ENCODE peak calls at places on chromosomes 1 and 21, in ten cellular contexts. X is astrocyte of the spinal cord, D is keratinocyte, I is heart right ventricle, S is AG04449, P is upper lobe of right lung, B is colonic mucosa, O is OCI-LY7, A is AG04450, F is lower leg skin. G is an unnamed sample.

GRCh38 chr1:205284420-205285144 is 37.0 kb downstream of the NUAK2 start:
- DNase-seq in I (peak), D (peak), P (peak), B (peak), A (peak), S (peak), F (peak), O (peak), X (peak), G (peak)

GRCh38 chr1:192706936-192707335 is 71.0 kb downstream of the RGS13 start:
- DNase-seq in F (no peak), S (no peak), A (no peak), B (no peak), I (no peak), P (no peak), O (no peak), D (no peak), X (peak), G (no peak)

GRCh38 chr1:116066868-116067563 is 44.2 kb upstream of the MAB21L3 start:
- DNase-seq in B (no peak), A (no peak), O (no peak), S (peak), X (peak), D (no peak), P (no peak), F (no peak), I (no peak), G (peak)

GRCh38 chr1:240294566-240294965 is 202.9 kb downstream of the FMN2 start:
- DNase-seq in A (no peak), X (peak), S (no peak), B (no peak), I (no peak), D (no peak), O (no peak), P (no peak), F (no peak), G (no peak)

GRCh38 chr1:10431065-10431730 is 965 bp downstream of the CENPS start:
- DNase-seq in D (no peak), B (peak), P (no peak), X (no peak), O (peak), S (no peak), F (no peak), I (no peak), A (no peak), G (peak)

GRCh38 chr1:153536618-153537375 is 1.0 kb upstream of the S100A6 start:
- DNase-seq in A (no peak), X (no peak), B (peak), O (no peak), I (no peak), F (peak), P (peak), D (no peak), S (no peak), G (no peak)

GRCh38 chr1:70220015-70220414 is 1.2 kb upstream of the SRSF11 start:
- DNase-seq in F (no peak), P (no peak), D (no peak), S (no peak), I (no peak), A (no peak), B (no peak), O (peak), X (no peak), G (no peak)

GRCh38 chr1:192442736-192443135 is 125.9 kb downstream of the RGS21 start:
- DNase-seq in I (no peak), F (no peak), S (no peak), X (no peak), A (no peak), B (no peak), P (no peak), O (no peak), D (no peak), G (no peak)

GRCh38 chr21:16608209-16608830 is 878.5 kb downstream of the USP25 start:
- DNase-seq in B (no peak), X (no peak), P (no peak), O (no peak), A (no peak), I (no peak), F (no peak), S (no peak), D (no peak), G (no peak)

GRCh38 chr1:69504730-69505252 is 62.9 kb upstream of the LRRC7 start:
- DNase-seq in A (no peak), B (no peak), F (no peak), I (no peak), S (no peak), D (no peak), O (no peak), P (no peak), X (no peak), G (no peak)

GRCh38 chr1:235327559-235328270 is at the start of gene ARID4B:
- DNase-seq in A (no peak), F (peak), O (no peak), D (no peak), S (no peak), B (no peak), P (peak), X (no peak), I (peak), G (no peak)

GRCh38 chr1:162357681-162358266 is 18.9 kb downstream of the SPATA46 start:
- DNase-seq in F (peak), D (no peak), P (no peak), A (no peak), B (peak), X (peak), S (no peak), O (peak), I (no peak), G (peak)

GRCh38 chr1:176119549-176119948 is 87.5 kb downstream of the COP1 start:
- DNase-seq in X (no peak), I (no peak), O (peak), A (no peak), B (no peak), P (no peak), S (no peak), F (no peak), D (no peak), G (peak)

GRCh38 chr1:49052102-49052501 is 275.4 kb upstream of the BEND5 start:
- DNase-seq in P (no peak), A (no peak), F (no peak), O (no peak), S (no peak), D (no peak), I (no peak), X (no peak), B (no peak), G (no peak)

GRCh38 chr1:183689770-183690204 is 36.7 kb upstream of the APOBEC4 start:
- DNase-seq in D (no peak), S (no peak), O (no peak), I (no peak), F (no peak), X (no peak), P (no peak), A (no peak), B (no peak), G (no peak)

GRCh38 chr1:228157381-228158126 is 7.8 kb downstream of the GJC2 start:
- DNase-seq in I (no peak), X (no peak), O (no peak), F (no peak), P (peak), B (no peak), D (no peak), S (no peak), A (no peak), G (no peak)

GRCh38 chr1:246647113-246647512 is 77.1 kb upstream of the SCCPDH start:
- DNase-seq in P (no peak), I (peak), S (no peak), D (no peak), O (no peak), F (no peak), X (peak), A (peak), B (peak), G (peak)

GRCh38 chr1:67347688-67348472 is 40.2 kb downstream of the IL12RB2 start:
- DNase-seq in B (peak), P (no peak), S (no peak), A (no peak), I (peak), O (peak), D (peak), X (peak), F (no peak), G (no peak)

GRCh38 chr1:154960446-154961136 is 991 bp downstream of the PYGO2 start:
- DNase-seq in A (no peak), S (no peak), I (no peak), O (peak), B (no peak), D (no peak), F (no peak), X (no peak), P (no peak), G (no peak)

GRCh38 chr1:109928591-109929111 is 18.0 kb downstream of the CSF1 start:
- DNase-seq in A (no peak), S (no peak), I (peak), X (peak), O (no peak), D (no peak), B (peak), P (no peak), F (peak), G (no peak)

GRCh38 chr21:42731264-42732032 is 78.0 kb downstream of the PDE9A start:
- DNase-seq in O (no peak), S (no peak), P (no peak), I (no peak), D (no peak), F (no peak), B (peak), X (no peak), A (no peak), G (no peak)

DNA sequence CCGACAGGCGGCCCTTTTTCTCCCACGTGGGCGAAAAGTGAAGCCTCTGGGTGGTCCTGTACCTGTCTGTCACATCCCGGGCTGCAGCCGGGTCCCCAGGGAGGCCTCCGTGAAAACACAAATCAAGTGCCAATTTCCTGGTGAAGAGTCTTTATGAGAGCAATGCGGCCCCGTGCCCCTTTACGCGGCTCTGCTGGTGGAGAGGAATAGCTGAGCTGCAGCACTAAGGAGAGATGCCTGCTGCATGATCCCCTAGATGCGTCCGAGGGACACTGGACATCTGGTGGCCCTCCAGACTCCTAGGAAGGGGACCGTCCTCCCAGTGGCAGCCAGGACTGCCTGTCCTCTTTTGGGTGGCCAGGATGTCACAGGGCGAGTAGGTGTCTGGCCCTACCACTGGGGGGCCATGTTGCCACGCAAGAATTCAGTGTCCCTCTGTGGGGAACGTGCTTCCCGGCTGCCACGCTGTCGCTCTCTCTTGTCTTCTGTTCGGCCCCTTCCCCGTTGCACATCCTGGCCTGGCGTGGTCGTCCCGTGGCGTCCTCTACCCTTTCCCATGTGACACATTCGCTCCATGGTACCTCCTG is 38.7 kb downstream of the COL18A1 start:
- DNase-seq in F (no peak), B (no peak), A (no peak), X (no peak), P (no peak), S (no peak), O (no peak), I (peak), D (no peak), G (no peak)
- TF ChIP-seq CTCF in F (no peak), B (no peak), A (no peak), X (peak), P (no peak), S (no peak), O (no peak), I (no peak), D (no peak), G (peak)

GRCh38 chr1:40454873-40455272 is 4.6 kb downstream of the ZFP69B start:
- DNase-seq in D (no peak), P (no peak), I (no peak), O (no peak), S (no peak), X (no peak), A (no peak), F (no peak), B (no peak), G (no peak)

GRCh38 chr1:40449684-40450490 is at the start of gene ZFP69B:
- DNase-seq in B (peak), X (peak), P (peak), D (peak), I (peak), O (peak), A (peak), F (peak), S (peak), G (peak)

GRCh38 chr1:40450491-40451237 is 388 bp downstream of the ZFP69B start:
- DNase-seq in B (peak), D (no peak), F (peak), A (peak), P (no peak), S (no peak), I (no peak), O (peak), X (peak), G (no peak)

DNA sequence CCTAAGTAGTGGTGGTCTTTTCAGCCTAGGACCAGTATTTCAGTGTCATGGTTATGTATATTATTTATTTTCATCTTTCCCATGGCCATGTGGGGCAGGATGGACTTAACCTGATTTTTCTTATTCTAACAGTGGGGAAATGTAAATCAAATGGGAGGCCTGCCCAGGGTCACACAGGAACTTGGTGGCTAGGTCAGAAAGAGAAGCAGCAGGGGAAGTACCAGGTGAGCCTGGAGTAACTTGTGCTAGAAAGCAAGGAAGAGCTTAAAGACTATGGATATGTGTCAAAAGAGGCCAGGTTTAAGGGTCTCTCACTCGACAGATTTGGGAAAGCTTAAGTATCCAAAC is 936 bp downstream of the ZFP69B start:
- DNase-seq in B (no peak), F (no peak), P (no peak), A (no peak), I (no peak), D (no peak), O (peak), X (no peak), S (no peak), G (no peak)
- H3K4me3 ChIP-seq in B (no peak), F (no peak), P (no peak), A (peak), I (peak), D (no peak), O (peak), X (peak), S (peak), G (peak)

DNA sequence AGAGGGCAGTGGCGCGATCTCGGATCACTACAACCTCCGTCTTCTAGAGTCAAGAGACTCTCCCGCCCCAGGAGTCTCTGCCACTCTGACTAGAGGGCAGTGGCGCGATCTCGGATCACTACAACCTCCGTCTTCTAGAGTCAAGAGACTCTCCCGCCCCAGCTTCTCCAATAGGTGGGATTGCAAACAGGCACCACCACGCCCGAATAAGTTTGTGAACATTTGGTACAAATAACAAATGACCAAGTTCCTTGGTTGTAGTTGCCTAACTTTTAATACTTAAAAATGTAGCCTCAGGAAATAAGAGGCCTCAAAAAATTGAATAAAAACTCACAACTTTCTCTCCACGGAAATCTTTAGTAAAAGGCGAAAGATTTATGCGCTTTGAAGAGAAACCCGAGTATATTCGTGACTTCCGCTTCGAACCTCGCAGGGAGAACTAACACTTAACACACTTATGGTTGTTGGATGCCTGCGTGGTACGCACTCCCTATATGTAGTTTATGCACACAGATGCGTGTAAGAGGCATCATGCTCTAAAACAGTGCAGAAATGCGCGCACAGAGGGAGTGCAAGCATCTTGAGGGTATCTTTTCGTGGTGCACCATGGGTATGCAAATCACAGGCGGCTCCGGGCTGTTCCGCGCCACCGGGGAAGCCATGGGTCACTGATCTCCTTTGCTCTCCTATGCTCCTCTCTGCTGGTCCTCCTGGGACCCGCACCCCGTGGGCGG is 11.4 kb downstream of the BTBD19 start:
- DNase-seq in P (peak), O (peak), A (peak), S (peak), X (peak), F (peak), I (peak), D (no peak), B (peak), G (no peak)
- TF ChIP-seq CTCF in P (peak), O (no peak), A (no peak), S (no peak), X (no peak), F (no peak), I (peak), D (no peak), B (peak), G (peak)

DNA sequence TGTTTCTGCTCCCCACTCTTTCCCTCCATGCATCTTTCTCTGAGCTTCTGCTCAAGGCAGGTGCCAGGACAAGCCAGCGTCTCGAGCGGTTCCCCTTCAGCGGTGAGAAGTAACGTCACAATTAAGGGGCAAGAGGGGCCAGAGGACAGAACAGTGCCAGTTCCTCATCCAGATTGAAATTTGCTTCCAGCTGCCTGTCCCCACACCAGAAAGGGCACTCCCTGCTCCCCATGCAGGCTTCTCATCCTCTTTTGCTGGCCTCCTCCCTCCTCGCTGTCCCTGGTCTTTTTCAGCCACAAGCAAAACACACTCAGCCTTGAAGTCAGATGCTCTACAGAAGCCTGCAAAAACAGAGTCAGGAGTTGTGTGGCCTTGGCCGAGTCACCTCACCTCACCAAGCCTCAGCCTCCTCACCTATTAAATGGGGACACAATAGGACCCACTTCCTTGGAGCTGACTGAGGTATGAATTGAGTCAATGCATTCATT is 35.0 kb upstream of the ECE1 start:
- DNase-seq in D (no peak), S (no peak), X (no peak), B (no peak), O (peak), A (no peak), I (no peak), P (no peak), F (no peak), G (no peak)
- H3K4me3 ChIP-seq in D (no peak), S (no peak), X (no peak), B (no peak), O (peak), A (no peak), I (no peak), P (no peak), F (no peak), G (no peak)

GRCh38 chr1:211830330-211831142 is at the start of gene LPGAT1:
- DNase-seq in O (peak), F (peak), I (peak), X (peak), S (no peak), P (peak), B (peak), A (no peak), D (no peak), G (no peak)
- TF ChIP-seq CTCF in O (peak), F (no peak), I (peak), X (peak), S (peak), P (peak), B (peak), A (peak), D (no peak), G (peak)

DNA sequence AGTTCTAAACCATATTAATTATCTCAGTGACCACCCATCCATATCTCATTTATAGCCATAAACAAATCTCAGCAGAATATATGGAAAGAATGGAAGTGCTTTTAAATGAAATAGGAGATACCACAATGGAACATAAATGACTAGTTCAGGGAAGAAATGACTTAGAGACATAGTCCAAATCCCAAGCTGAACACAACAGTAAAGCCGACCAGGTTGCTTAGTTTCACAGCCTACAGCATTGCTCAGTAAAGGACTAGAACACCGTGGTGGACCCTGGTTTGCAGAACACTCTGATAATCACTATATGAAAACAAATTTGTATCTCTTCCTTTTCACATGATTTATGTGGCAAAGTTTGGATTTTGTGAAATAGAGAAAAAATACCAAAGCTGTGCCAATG is 40.3 kb downstream of the MYSM1 start:
- DNase-seq in A (no peak), P (no peak), S (no peak), F (no peak), I (no peak), O (no peak), X (no peak), B (no peak), D (no peak), G (no peak)
- H3K4me3 ChIP-seq in A (no peak), P (no peak), S (no peak), F (no peak), I (no peak), O (no peak), X (no peak), B (no peak), D (no peak), G (no peak)

GRCh38 chr1:113109908-113110554 is 37.0 kb downstream of the LRIG2 start:
- DNase-seq in O (no peak), S (peak), F (no peak), B (no peak), P (no peak), I (no peak), D (no peak), X (peak), A (peak), G (peak)
- TF ChIP-seq CTCF in O (no peak), S (peak), F (no peak), B (no peak), P (no peak), I (peak), D (no peak), X (peak), A (peak), G (peak)

GRCh38 chr1:197761654-197762053 is 13.6 kb downstream of the DENND1B start:
- DNase-seq in I (no peak), P (no peak), D (no peak), F (no peak), B (no peak), O (peak), X (no peak), A (no peak), S (no peak), G (no peak)
- H3K4me3 ChIP-seq in I (no peak), P (no peak), D (no peak), F (no peak), B (no peak), O (peak), X (no peak), A (no peak), S (no peak), G (no peak)

GRCh38 chr1:219066631-219067349 is 106.9 kb upstream of the LYPLAL1 start:
- DNase-seq in I (no peak), A (no peak), P (no peak), D (no peak), S (peak), B (no peak), F (no peak), X (peak), O (no peak), G (peak)
- TF ChIP-seq CTCF in I (peak), A (peak), P (peak), D (peak), S (peak), B (no peak), F (no peak), X (peak), O (peak), G (peak)